ENCODE peak calls at places on chromosome 10, in seven cellular contexts. O is HepG2, S is osteocyte, K is COR-L47, M is cerebellar cortex, H is posterior vena cava, J is KG1. N is an unnamed sample.

GRCh38 chr10:36802523-36803153 is 322.8 kb upstream of the ANKRD30A start:
- DNase-seq in O (no peak), S (no peak), K (no peak), M (peak), H (no peak), J (no peak), N (no peak)

GRCh38 chr10:70477661-70478162 is 855 bp upstream of the PALD1 start:
- DNase-seq in O (peak), S (no peak), K (no peak), M (no peak), H (no peak), J (no peak), N (no peak)

GRCh38 chr10:119919271-119919670 is 26.7 kb downstream of the SEC23IP start:
- DNase-seq in O (no peak), S (no peak), K (no peak), M (no peak), H (no peak), J (no peak), N (no peak)

GRCh38 chr10:44991571-44991970 is 9.2 kb upstream of the ZNF22 start:
- DNase-seq in O (no peak), S (no peak), K (no peak), M (no peak), H (no peak), J (no peak), N (no peak)

GRCh38 chr10:119270893-119271361 is 63.6 kb downstream of the GRK5 start:
- DNase-seq in O (peak), S (no peak), K (no peak), M (no peak), H (peak), J (no peak), N (no peak)

GRCh38 chr10:131584286-131584685 is 272.8 kb upstream of the TCERG1L start:
- DNase-seq in O (no peak), S (no peak), K (no peak), M (no peak), H (peak), J (no peak), N (no peak)

GRCh38 chr10:11024596-11024995 is 6.9 kb downstream of the CELF2 start:
- DNase-seq in O (no peak), S (no peak), K (no peak), M (no peak), H (no peak), J (no peak), N (no peak)

GRCh38 chr10:130737622-130738021 is 573.9 kb downstream of the TCERG1L start:
- DNase-seq in O (no peak), S (no peak), K (no peak), M (no peak), H (peak), J (no peak), N (no peak)

GRCh38 chr10:94549221-94549620 is 3.6 kb downstream of the HELLS start:
- DNase-seq in O (no peak), S (no peak), K (no peak), M (no peak), H (no peak), J (no peak), N (no peak)

GRCh38 chr10:116774728-116775151 is 32.4 kb upstream of the HSPA12A start:
- DNase-seq in O (no peak), S (no peak), K (peak), M (no peak), H (no peak), J (no peak), N (no peak)

GRCh38 chr10:124152139-124152780 is 58.9 kb upstream of the CHST15 start:
- DNase-seq in O (peak), S (no peak), K (no peak), M (no peak), H (peak), J (no peak), N (peak)

GRCh38 chr10:8656261-8656660 is 601.8 kb downstream of the GATA3 start:
- DNase-seq in O (no peak), S (no peak), K (no peak), M (no peak), H (no peak), J (no peak), N (no peak)

N was measured in ascending aorta.